ENCODE peak calls at places on chromosomes 4 and X, in six cellular contexts. A is LNCaP clone FGC, H is mucosa of descending colon, T is transverse colon, E is AG10803, G is uterus. C is an unnamed sample.

GRCh38 chrX:9770319-9770718 is 4.7 kb upstream of the GPR143 start:
- DNase-seq in G (no peak), E (no peak), A (peak), H (no peak), T (no peak), C (peak)

GRCh38 chrX:107849747-107850478 is 24.2 kb downstream of the MID2 start:
- DNase-seq in E (peak), H (no peak), T (no peak), G (no peak), A (peak), C (peak)

GRCh38 chr4:42954925-42955669 is 62.6 kb downstream of the GRXCR1 start:
- DNase-seq in T (no peak), G (no peak), E (no peak), A (peak), H (no peak), C (no peak)

GRCh38 chr4:76426272-76426671 is 5.3 kb upstream of the CCDC158 start:
- DNase-seq in A (no peak), G (no peak), H (no peak), E (no peak), T (no peak), C (no peak)

GRCh38 chr4:67576538-67576937 is 18.0 kb downstream of the STAP1 start:
- DNase-seq in A (no peak), E (no peak), T (no peak), G (no peak), H (no peak), C (no peak)

GRCh38 chrX:137151403-137151802 is 117.6 kb upstream of the GPR101 start:
- DNase-seq in A (no peak), G (no peak), H (no peak), E (no peak), T (no peak), C (no peak)

GRCh38 chr4:142356797-142357196 is 489.3 kb downstream of the INPP4B start:
- DNase-seq in H (no peak), T (no peak), A (no peak), G (no peak), E (no peak), C (no peak)

GRCh38 chr4:11402192-11402591 is 26.5 kb downstream of the HS3ST1 start:
- DNase-seq in G (no peak), T (no peak), A (no peak), H (no peak), E (no peak), C (no peak)

GRCh38 chr4:155122382-155122781 is 86.1 kb upstream of the NPY2R start:
- DNase-seq in G (no peak), A (no peak), T (no peak), H (no peak), E (no peak), C (no peak)

GRCh38 chrX:45758738-45759397 is 558.2 kb upstream of the DIPK2B start:
- DNase-seq in T (no peak), E (peak), G (no peak), A (no peak), H (no peak), C (peak)

GRCh38 chr4:189048119-189048518 is 892.6 kb upstream of the FRG1 start:
- DNase-seq in A (no peak), G (no peak), T (no peak), H (no peak), E (no peak), C (peak)

GRCh38 chrX:115900425-115900824 is 270.1 kb upstream of the AGTR2 start:
- DNase-seq in H (no peak), T (no peak), A (no peak), G (no peak), E (no peak), C (no peak)

GRCh38 chr4:16202598-16202997 is 23.7 kb downstream of the TAPT1 start:
- DNase-seq in E (no peak), A (no peak), G (no peak), T (no peak), H (no peak), C (peak)

GRCh38 chr4:14177987-14178386 is 550.5 kb upstream of the BOD1L1 start:
- DNase-seq in T (peak), H (no peak), G (no peak), E (no peak), A (no peak), C (no peak)

GRCh38 chr4:129326810-129327209 is 230.9 kb downstream of the C4orf33 start:
- DNase-seq in G (no peak), H (no peak), T (no peak), A (no peak), E (no peak), C (no peak)

GRCh38 chrX:7110821-7111276 is 36.7 kb upstream of the STS start:
- DNase-seq in T (no peak), H (no peak), A (no peak), G (no peak), E (no peak), C (peak)

GRCh38 chr4:8648816-8649630 is 56.5 kb downstream of the CPZ start:
- DNase-seq in H (no peak), A (no peak), T (no peak), E (no peak), G (peak), C (no peak)

GRCh38 chr4:76803522-76803921 is 94.4 kb downstream of the SOWAHB start:
- DNase-seq in E (peak), A (no peak), G (peak), H (no peak), T (no peak), C (peak)

GRCh38 chrX:155962906-155963305 is 34.6 kb upstream of the IL9R start:
- DNase-seq in H (no peak), A (no peak), E (no peak), T (no peak), G (no peak), C (no peak)

GRCh38 chr4:92646826-92647225 is 343.1 kb downstream of the GRID2 start:
- DNase-seq in H (no peak), G (no peak), A (no peak), T (no peak), E (no peak), C (no peak)

GRCh38 chr4:69986663-69987062 is 9.1 kb upstream of the STATH start:
- DNase-seq in A (no peak), T (no peak), G (no peak), H (no peak), E (no peak), C (no peak)

GRCh38 chr4:4627111-4627510 is 85.3 kb upstream of the STX18 start:
- DNase-seq in H (no peak), T (no peak), G (no peak), A (no peak), E (no peak), C (no peak)

GRCh38 chr4:38782452-38783108 is at the start of gene TLR10:
- DNase-seq in E (peak), T (peak), A (peak), G (no peak), H (no peak), C (peak)

GRCh38 chrX:136028383-136028984 is 43.2 kb downstream of the SLC9A6 start:
- DNase-seq in E (peak), T (no peak), A (peak), H (no peak), G (no peak), C (peak)

GRCh38 chr4:73608677-73609594 is 11.3 kb downstream of the RASSF6 start:
- DNase-seq in G (no peak), H (no peak), T (no peak), E (no peak), A (no peak), C (peak)

GRCh38 chrX:107673933-107674479 is 45.7 kb downstream of the PRPS1 start:
- DNase-seq in H (peak), G (peak), A (no peak), E (peak), T (peak), C (peak)

GRCh38 chr4:138686078-138686477 is 329.5 kb upstream of the NOCT start:
- DNase-seq in T (no peak), H (no peak), E (no peak), G (no peak), A (no peak), C (peak)

GRCh38 chrX:2501246-2502102 is 698 bp upstream of the DHRSX start:
- DNase-seq in H (peak), T (no peak), G (no peak), A (no peak), E (no peak), C (no peak)

GRCh38 chr4:955161-955921 is 18.0 kb downstream of the DGKQ start:
- DNase-seq in E (no peak), A (no peak), T (no peak), H (peak), G (no peak), C (no peak)

GRCh38 chr4:22476011-22476410 is 39.9 kb downstream of the ADGRA3 start:
- DNase-seq in H (no peak), G (no peak), E (no peak), T (no peak), A (no peak), C (no peak)

GRCh38 chrX:47564438-47565085 is 3.6 kb downstream of the ARAF start:
- DNase-seq in G (no peak), H (no peak), E (no peak), T (no peak), A (no peak), C (no peak)

GRCh38 chr4:31114821-31115220 is 394.7 kb downstream of the PCDH7 start:
- DNase-seq in G (no peak), T (no peak), H (no peak), A (no peak), E (no peak), C (peak)

GRCh38 chr4:54959656-54960055 is 165.7 kb downstream of the KDR start:
- DNase-seq in A (no peak), G (no peak), E (peak), T (no peak), H (no peak), C (peak)

GRCh38 chr4:33060873-33061542 is 2340.8 kb downstream of the PCDH7 start:
- DNase-seq in G (no peak), A (peak), E (peak), T (peak), H (peak), C (peak)

GRCh38 chr4:7158991-7159390 is 33.3 kb upstream of the SORCS2 start:
- DNase-seq in T (no peak), G (peak), E (no peak), H (no peak), A (no peak), C (no peak)

GRCh38 chr4:53929955-53930798 is 134.2 kb downstream of the CHIC2 start:
- DNase-seq in G (peak), E (peak), T (peak), H (peak), A (peak), C (peak)

GRCh38 chr4:1493540-1494287 is 87.5 kb upstream of the NKX1-1 start:
- DNase-seq in A (no peak), T (no peak), G (no peak), E (no peak), H (peak), C (no peak)

GRCh38 chr4:185143596-185143969 is 517 bp downstream of the SLC25A4 start:
- DNase-seq in T (peak), E (peak), A (peak), G (peak), H (peak), C (no peak)

GRCh38 chr4:8913858-8914460 is 42.3 kb upstream of the HMX1 start:
- DNase-seq in E (no peak), G (no peak), H (no peak), A (no peak), T (no peak), C (no peak)

DNA sequence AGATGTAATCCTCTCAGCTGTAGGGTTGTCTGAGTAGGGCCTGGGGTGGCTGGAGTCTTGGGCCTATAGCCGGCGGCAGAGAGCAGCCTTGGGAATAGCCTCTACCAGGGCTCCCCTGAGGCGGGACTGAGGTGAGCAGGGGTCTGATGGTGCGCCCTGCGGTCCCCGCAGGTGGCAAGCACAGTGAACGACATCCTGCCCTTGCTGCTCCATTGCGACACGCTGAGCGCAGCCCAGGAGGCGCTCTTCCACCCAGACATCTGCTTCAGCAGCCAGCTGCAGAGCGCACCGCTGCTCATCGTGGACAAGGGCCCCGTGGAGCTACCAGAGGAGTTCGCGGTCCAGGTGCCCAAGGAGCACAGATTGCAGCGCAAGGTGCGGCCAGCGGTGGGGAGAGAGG is 317.0 kb downstream of the ADGRL3 start:
- DNase-seq in T (peak), G (no peak), H (peak), A (no peak), E (no peak), C (no peak)
- TF ChIP-seq CTCF in T (no peak), G (no peak), H (peak), A (peak), E (no peak), C (no peak)

GRCh38 chrX:54213603-54214002 is 30.5 kb upstream of the FAM120C start:
- DNase-seq in G (no peak), T (no peak), A (no peak), E (no peak), H (no peak), C (no peak)

DNA sequence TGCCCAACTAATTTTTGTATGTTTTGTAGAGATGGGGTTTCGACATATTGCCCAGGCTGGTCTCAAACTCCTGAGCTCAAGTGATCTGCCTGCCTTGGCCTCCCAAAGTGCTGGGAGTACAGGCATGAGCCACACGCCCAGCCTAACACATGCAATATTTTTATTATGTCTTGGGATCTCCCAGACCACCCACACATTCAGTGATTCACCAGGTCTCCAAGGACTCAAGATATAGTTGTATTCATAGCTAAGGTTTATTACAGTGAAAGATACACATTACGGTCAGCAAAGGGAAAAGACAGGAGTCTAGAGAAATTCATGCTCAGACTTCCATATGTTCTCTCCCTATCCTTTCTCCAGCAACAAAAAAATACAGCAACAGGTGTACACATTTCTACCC is 25.5 kb upstream of the FAM120C start:
- DNase-seq in H (no peak), E (peak), T (no peak), A (no peak), G (no peak), C (peak)
- H3K4me3 ChIP-seq in H (no peak), E (no peak), T (no peak), A (no peak), G (no peak), C (no peak)

DNA sequence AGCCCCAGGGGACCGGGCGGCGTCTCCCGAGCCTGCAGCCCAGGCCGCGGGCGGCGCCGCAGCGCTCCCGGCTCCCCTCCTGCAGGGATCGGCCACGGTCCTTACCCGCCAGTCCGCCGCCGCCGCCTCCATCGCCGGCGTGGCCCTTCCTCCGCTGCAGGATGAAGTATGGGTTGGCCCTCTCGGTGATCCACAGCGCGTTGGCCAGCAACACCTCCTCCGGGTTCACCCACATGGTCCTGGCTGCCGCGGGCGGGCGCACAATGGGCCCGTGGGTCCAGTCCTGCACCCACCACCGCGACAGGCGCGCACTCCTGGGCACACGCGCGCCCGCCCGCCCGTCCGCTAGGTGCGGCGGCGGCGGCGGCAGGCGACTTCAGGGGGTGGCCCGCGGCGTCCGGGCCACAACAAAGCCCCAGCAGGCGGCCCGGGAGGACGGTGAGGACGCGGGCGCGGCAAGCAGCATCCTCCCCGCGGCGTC is 334 bp downstream of the TBC1D9 start:
- DNase-seq in A (no peak), T (peak), E (peak), G (peak), H (peak), C (peak)
- TF ChIP-seq CTCF in A (no peak), T (no peak), E (no peak), G (no peak), H (no peak), C (no peak)

GRCh38 chr4:82458729-82459128 is 28.3 kb downstream of the ENOPH1 start:
- DNase-seq in T (no peak), A (no peak), G (no peak), E (no peak), H (no peak), C (no peak)

GRCh38 chr4:82462415-82462831 is 32.0 kb downstream of the ENOPH1 start:
- DNase-seq in H (peak), E (peak), T (peak), G (peak), A (peak), C (peak)

GRCh38 chr4:82457266-82457665 is 26.9 kb downstream of the ENOPH1 start:
- DNase-seq in A (no peak), G (no peak), E (no peak), T (no peak), H (no peak), C (no peak)

GRCh38 chr4:82463221-82463620 is 32.8 kb downstream of the ENOPH1 start:
- DNase-seq in H (no peak), A (no peak), G (no peak), E (no peak), T (no peak), C (no peak)

DNA sequence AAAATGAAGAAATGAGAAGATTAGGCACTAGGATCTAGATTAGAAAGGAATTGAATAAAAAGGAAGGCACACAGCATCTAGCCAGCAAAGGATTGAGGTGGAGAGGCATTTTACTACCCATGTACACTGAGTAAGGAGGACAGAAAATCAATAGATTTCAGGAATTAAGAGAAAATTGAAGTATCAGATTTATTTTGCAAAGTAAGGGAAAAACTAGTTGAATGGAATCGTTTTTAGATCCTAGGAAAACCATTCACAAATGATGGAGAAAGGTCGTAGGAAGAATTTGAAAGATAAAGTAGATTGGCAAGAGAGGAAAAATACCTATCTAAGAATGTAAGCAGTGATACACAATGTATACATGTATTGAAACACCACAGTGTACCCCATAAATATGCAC is 31.3 kb downstream of the ENOPH1 start:
- DNase-seq in H (no peak), G (no peak), E (no peak), A (no peak), T (no peak), C (no peak)
- H3K4me3 ChIP-seq in H (no peak), G (no peak), E (no peak), A (no peak), T (no peak), C (no peak)

DNA sequence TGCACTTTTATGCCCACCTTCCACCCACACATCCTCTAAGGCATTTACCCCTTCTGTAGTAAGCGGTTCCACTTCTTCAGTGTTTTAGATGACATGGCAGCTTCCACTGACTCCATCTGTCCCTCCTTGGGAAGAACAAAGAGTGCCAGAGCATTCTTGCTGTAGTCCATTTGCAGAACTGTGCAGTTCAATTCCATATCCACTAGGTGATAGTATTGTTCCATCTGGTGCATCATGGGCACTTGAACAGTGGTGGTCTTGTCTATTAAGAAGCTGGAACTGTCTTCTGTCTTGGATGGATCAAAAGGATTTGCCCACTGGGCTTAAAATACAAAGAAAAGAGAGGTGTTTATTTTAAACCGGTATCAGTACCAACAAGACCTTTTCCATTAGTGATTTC is 3.5 kb downstream of the SERPINA7 start:
- DNase-seq in E (no peak), G (no peak), H (no peak), A (no peak), T (no peak), C (no peak)
- TF ChIP-seq CTCF in E (no peak), G (no peak), H (no peak), A (peak), T (no peak), C (peak)

GRCh38 chr4:95552942-95553550 is 4.3 kb upstream of the UNC5C start:
- DNase-seq in H (no peak), G (no peak), A (no peak), E (no peak), T (no peak), C (no peak)

GRCh38 chr4:95549246-95550138 is 719 bp upstream of the UNC5C start:
- DNase-seq in A (no peak), H (peak), E (peak), T (peak), G (peak), C (no peak)

GRCh38 chr4:95548738-95549245 is at the start of gene UNC5C:
- DNase-seq in A (no peak), T (peak), H (peak), E (peak), G (peak), C (no peak)

GRCh38 chr4:95551653-95552052 is 2.9 kb upstream of the UNC5C start:
- DNase-seq in G (no peak), E (no peak), A (no peak), H (no peak), T (no peak), C (no peak)

GRCh38 chr4:95550566-95550965 is 1.8 kb upstream of the UNC5C start:
- DNase-seq in H (no peak), E (no peak), G (no peak), T (no peak), A (no peak), C (no peak)
- H3K4me3 ChIP-seq in H (no peak), E (no peak), G (no peak), T (no peak), A (no peak), C (no peak)

DNA sequence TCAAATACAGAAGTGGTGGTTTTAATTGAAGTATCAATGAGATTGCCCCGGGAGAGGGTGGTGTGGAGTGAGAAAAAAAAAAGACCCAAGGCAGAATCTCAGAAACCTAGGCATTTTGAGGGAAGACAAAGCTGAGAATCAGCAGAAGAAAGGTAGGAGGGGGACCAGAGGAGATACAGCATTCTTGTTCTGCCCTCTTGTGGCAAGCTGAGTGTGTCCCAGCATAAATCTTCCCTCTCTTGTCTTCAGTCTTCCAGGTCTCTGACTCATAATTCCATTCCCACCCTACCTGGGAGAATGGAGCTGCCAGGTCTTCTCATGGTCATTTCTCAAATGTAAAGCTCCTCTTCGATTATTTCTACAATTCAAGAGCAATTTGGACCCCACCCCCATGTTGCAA is 32.7 kb upstream of the MAGED1 start:
- DNase-seq in E (peak), A (no peak), G (no peak), T (peak), H (no peak), C (peak)
- TF ChIP-seq CTCF in E (peak), A (peak), G (peak), T (peak), H (no peak), C (peak)

GRCh38 chr4:106329027-106329618 is 12.8 kb downstream of the AIMP1 start:
- DNase-seq in H (no peak), T (no peak), E (peak), A (peak), G (no peak), C (peak)
- H3K4me3 ChIP-seq in H (no peak), T (no peak), E (no peak), A (no peak), G (no peak), C (no peak)